ENCODE peak calls at places on chromosome 19, in four cellular contexts. X is CD4-positive, alpha-beta T cell; O is IMR-90; A is thyroid gland. B is an unnamed sample.
A peak's percentile ranks its signal among the peaks of the same experiment; 100 is the strongest.

GRCh38 chr19:679418-680286 is 3.5 kb downstream of the FSTL3 start:
- DNase-seq in X (no peak), O (peak; percentile 80), A (peak; percentile 47), B (no peak)

GRCh38 chr19:1122972-1123363 is 19.2 kb downstream of the GPX4 start:
- DNase-seq in X (peak; percentile 7), O (peak; percentile 56), A (no peak), B (no peak)

GRCh38 chr19:10966809-10967208 is 6.0 kb downstream of the SMARCA4 start:
- DNase-seq in X (no peak), O (no peak), A (no peak), B (no peak)

GRCh38 chr19:16061943-16062342 is 14.4 kb upstream of the TPM4 start:
- DNase-seq in X (no peak), O (no peak), A (no peak), B (no peak)

GRCh38 chr19:32351807-32352630 is 6.6 kb downstream of the ZNF507 start:
- DNase-seq in X (no peak), O (peak; percentile 69), A (no peak), B (no peak)

GRCh38 chr19:9431475-9431874 is 3.9 kb downstream of the ZNF266 start:
- DNase-seq in X (peak; percentile 30), O (peak; percentile 29), A (peak; percentile 12), B (peak; percentile 19)

GRCh38 chr19:6674868-6675305 is 4.9 kb upstream of the TNFSF14 start:
- DNase-seq in X (peak; percentile 72), O (peak; percentile 21), A (peak; percentile 33), B (peak; percentile 55)

GRCh38 chr19:8017808-8018207 is 12.4 kb upstream of the ELAVL1 start:
- DNase-seq in X (no peak), O (no peak), A (no peak), B (no peak)

GRCh38 chr19:21328402-21328801 is 808 bp downstream of the ZNF708 start:
- DNase-seq in X (no peak), O (no peak), A (no peak), B (no peak)

GRCh38 chr19:45600340-45600885 is 1.6 kb downstream of the GPR4 start:
- DNase-seq in X (no peak), O (no peak), A (no peak), B (no peak)

GRCh38 chr19:10780368-10780767 is 55.6 kb downstream of the TMED1 start:
- DNase-seq in X (no peak), O (peak; percentile 54), A (peak; percentile 34), B (no peak)

GRCh38 chr19:14450168-14450874 is 17.2 kb downstream of the PKN1 start:
- DNase-seq in X (peak; percentile 71), O (no peak), A (no peak), B (peak; percentile 38)

GRCh38 chr19:48830088-48830487 is 6.2 kb downstream of the HSD17B14 start:
- DNase-seq in X (no peak), O (no peak), A (no peak), B (no peak)

GRCh38 chr19:1070931-1071791 is 4.2 kb downstream of the ARHGAP45 start:
- DNase-seq in X (no peak), O (no peak), A (no peak), B (no peak)

GRCh38 chr19:18046066-18046718 is 38.2 kb downstream of the ARRDC2 start:
- DNase-seq in X (no peak), O (peak; percentile 82), A (no peak), B (no peak)

GRCh38 chr19:46944123-46944718 is 75.4 kb upstream of the NPAS1 start:
- DNase-seq in X (no peak), O (no peak), A (no peak), B (no peak)

GRCh38 chr19:39515551-39516191 is 732 bp downstream of the SELENOV start:
- DNase-seq in X (no peak), O (no peak), A (peak; percentile 44), B (peak; percentile 28)

GRCh38 chr19:49155830-49156346 is 692 bp upstream of the HRC start:
- DNase-seq in X (no peak), O (no peak), A (no peak), B (no peak)

GRCh38 chr19:30666301-30666803 is 294.2 kb downstream of the ZNF536 start:
- DNase-seq in X (peak; percentile 13), O (peak; percentile 13), A (peak; percentile 46), B (no peak)

DNA sequence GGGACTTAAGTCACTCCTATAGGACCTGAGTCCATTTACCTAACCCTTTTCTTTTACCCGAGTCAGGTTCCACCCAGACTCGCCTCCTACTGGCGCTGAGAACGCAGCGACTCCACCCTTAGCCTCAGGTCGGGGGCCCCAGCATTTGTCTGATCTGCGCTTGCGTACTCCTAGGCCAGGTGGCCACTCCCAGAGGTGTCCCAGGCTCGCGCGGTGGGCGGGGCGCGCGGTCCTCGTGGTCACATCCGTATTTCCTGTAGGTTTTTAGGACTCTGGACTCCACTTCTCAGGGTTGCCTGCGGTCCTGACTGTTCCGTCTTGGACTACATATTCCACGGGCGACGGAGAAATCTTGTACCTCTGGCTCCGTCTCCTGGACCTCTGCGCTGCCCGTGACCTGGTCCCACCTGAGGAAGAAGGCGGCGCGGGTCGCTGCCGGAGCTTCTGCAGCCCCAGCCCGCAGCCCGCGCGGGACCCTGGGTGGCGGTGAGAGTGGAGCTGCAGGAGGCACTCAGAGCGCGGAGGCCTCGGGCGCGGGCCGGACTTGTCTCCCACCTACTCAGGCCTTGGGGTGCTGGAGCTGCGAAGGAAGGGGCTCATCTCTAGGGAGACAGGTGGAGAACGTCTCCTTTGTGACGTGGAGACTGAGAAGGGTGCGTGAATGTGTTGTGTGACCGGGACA is 11.0 kb upstream of the ZNF573 start:
- DNase-seq in X (no peak), O (no peak), A (no peak), B (no peak)
- H3K9me3 ChIP-seq in X (peaks cover 26% of the 10 kb centered on the region), O (peaks cover 25% of the 10 kb centered on the region), A (no peaks in the 10 kb centered on the region), B (no peaks in the 10 kb centered on the region)

GRCh38 chr19:23822735-23823134 is 64.0 kb upstream of the ZNF681 start:
- DNase-seq in X (no peak), O (no peak), A (no peak), B (no peak)

DNA sequence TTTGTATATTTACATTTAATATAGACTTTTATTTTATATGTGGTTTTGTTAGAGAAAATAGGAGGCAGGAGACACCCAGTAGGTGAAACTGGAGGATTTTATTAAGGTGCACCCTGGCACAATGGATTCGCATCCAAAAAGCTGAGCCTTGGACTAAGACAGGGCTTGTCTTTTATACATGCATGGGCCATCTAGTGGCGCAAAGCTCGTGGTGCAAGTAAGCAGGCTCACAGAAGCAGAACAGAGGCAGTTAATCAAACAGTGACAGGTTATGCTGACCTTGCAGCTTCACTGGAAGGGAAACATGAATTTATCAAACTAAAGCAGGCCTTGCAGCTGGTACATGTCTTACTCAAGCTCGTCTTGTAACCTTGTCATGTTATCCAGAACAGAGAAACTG is 58.8 kb upstream of the ZNF681 start:
- DNase-seq in X (peak; percentile 38), O (peak; percentile 4), A (peak; percentile 22), B (peak; percentile 10)
- H3K9me3 ChIP-seq in X (peaks cover 7% of the 10 kb centered on the region), O (peaks cover 24% of the 10 kb centered on the region), A (no peaks in the 10 kb centered on the region), B (peaks cover 4% of the 10 kb centered on the region)

DNA sequence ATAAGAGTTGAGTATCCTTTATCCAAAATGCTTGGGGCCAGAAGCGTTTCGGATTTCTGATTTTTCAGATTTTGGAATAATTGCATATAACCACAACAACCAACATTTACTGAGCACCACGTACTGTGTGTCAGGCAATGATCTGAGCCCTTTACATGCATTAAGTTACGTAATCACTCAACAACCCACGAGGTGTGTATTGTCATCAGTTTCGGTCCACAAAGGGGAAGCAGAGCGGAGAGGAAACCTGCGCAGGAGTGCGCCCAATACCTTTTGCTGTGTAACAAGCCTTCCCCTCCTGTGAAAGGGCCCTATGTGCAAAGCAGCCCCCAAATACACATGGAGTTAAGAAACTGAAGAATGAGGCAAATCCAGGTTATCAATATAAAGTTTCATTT is 20.7 kb upstream of the NLRP12 start:
- DNase-seq in X (no peak), O (no peak), A (no peak), B (no peak)
- H3K9me3 ChIP-seq in X (no peaks in the 10 kb centered on the region), O (no peaks in the 10 kb centered on the region), A (no peaks in the 10 kb centered on the region), B (no peaks in the 10 kb centered on the region)

GRCh38 chr19:56958428-56958827 is 117.9 kb upstream of the PEG3 start:
- DNase-seq in X (no peak), O (no peak), A (no peak), B (no peak)

GRCh38 chr19:56953411-56953810 is 112.9 kb upstream of the PEG3 start:
- DNase-seq in X (no peak), O (no peak), A (no peak), B (no peak)

GRCh38 chr19:56959211-56959610 is 118.7 kb upstream of the PEG3 start:
- DNase-seq in X (no peak), O (no peak), A (no peak), B (no peak)

GRCh38 chr19:56956503-56957226 is 116.1 kb upstream of the PEG3 start:
- DNase-seq in X (no peak), O (no peak), A (no peak), B (no peak)

DNA sequence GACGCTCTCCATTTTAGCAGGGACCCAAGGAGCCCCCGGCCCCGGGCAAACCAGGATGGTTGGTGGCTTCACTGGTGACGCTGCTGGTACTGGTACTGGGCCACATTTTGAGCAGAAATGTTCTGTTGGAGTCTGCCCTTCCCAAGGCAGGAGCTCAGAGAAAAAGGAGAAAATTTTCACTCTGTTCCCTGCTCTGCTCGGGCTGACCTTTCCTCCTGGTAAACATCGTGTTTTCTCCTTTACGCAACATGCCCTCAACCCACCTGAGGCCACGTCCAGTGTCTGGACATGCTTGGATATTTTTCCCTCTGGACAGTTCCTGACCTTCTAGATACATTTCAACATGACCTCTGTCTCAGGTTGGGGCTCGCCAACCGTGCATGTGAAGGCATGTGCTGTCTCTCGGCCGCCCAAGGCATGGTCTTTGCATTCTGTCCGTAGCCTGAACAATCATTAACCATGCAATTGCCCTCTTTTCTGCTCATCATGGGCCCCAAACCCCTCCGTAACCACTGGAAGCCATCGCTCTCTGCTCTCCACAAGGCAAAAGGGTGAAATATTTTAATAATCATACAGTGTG is 115.2 kb upstream of the PEG3 start:
- DNase-seq in X (no peak), O (no peak), A (no peak), B (no peak)
- H3K9me3 ChIP-seq in X (peaks cover 42% of the 10 kb centered on the region), O (peaks cover 51% of the 10 kb centered on the region), A (no peaks in the 10 kb centered on the region), B (peaks cover 4% of the 10 kb centered on the region)